ENCODE peak calls at places on chromosomes 12 and 14, in eight cellular contexts. T, P, F, A, K, V, B and Q are unnamed samples.

GRCh38 chr12:70052931-70053497 is 190.2 kb upstream of the CNOT2 start:
- DNase-seq in T (peak), B (no peak), F (peak), V (no peak), A (peak), K (peak), P (peak), Q (no peak)

GRCh38 chr12:116135209-116135930 is 142.1 kb downstream of the MED13L start:
- DNase-seq in T (no peak), B (no peak), V (no peak), F (peak), K (peak), A (no peak), P (peak), Q (no peak)

GRCh38 chr12:91899056-91899455 is 246.6 kb downstream of the BTG1 start:
- DNase-seq in A (no peak), T (no peak), F (no peak), B (no peak), P (no peak), K (no peak), V (no peak), Q (no peak)

GRCh38 chr12:91975891-91976290 is 169.8 kb downstream of the BTG1 start:
- DNase-seq in T (no peak), K (no peak), V (no peak), P (no peak), A (no peak), F (no peak), B (no peak), Q (no peak)

GRCh38 chr12:131699434-131699833 is 11.5 kb upstream of the SFSWAP start:
- DNase-seq in A (no peak), B (no peak), V (no peak), F (no peak), P (no peak), K (peak), T (no peak), Q (no peak)

GRCh38 chr14:100523536-100524025 is 63.6 kb downstream of the BEGAIN start:
- DNase-seq in K (no peak), A (no peak), F (no peak), V (peak), B (no peak), P (no peak), T (no peak), Q (no peak)

GRCh38 chr12:113471619-113472171 is at the start of gene LHX5:
- DNase-seq in B (no peak), T (no peak), F (no peak), P (peak), A (no peak), V (no peak), K (no peak), Q (no peak)

GRCh38 chr14:53847881-53848280 is 108.7 kb downstream of the BMP4 start:
- DNase-seq in P (no peak), F (no peak), T (no peak), A (no peak), K (no peak), V (no peak), B (no peak), Q (no peak)